ENCODE peak calls at places on chromosomes 11 and 22, in five cellular contexts. G is MCF 10A, A is endodermal cell, M is AG09319, J is naive B cell. F is an unnamed sample.

GRCh38 chr11:116777056-116777455 is 4.3 kb upstream of the BUD13 start:
- DNase-seq in A (no peak), M (no peak), J (no peak), G (no peak), F (no peak)

GRCh38 chr11:3160252-3161031 is 4.7 kb downstream of the OSBPL5 start:
- DNase-seq in J (no peak), A (peak), G (peak), M (peak), F (no peak)

GRCh38 chr11:21396351-21397008 is 727.1 kb downstream of the NELL1 start:
- DNase-seq in M (no peak), J (no peak), G (no peak), A (no peak), F (no peak)

GRCh38 chr22:35749808-35750207 is 32.1 kb downstream of the APOL5 start:
- DNase-seq in G (no peak), J (peak), M (peak), A (no peak), F (no peak)

GRCh38 chr22:40694409-40694808 is 15.1 kb downstream of the MCHR1 start:
- DNase-seq in M (no peak), A (no peak), J (no peak), G (no peak), F (no peak)

GRCh38 chr11:96052921-96053631 is 129.2 kb upstream of the MTMR2 start:
- DNase-seq in G (no peak), J (no peak), M (no peak), A (no peak), F (no peak)

GRCh38 chr22:44870021-44870420 is 117.6 kb downstream of the ARHGAP8 start:
- DNase-seq in G (peak), M (no peak), J (no peak), A (peak), F (no peak)

GRCh38 chr11:106306942-106307341 is 229.5 kb downstream of the AASDHPPT start:
- DNase-seq in M (no peak), J (no peak), G (peak), A (no peak), F (no peak)

GRCh38 chr22:26501996-26502395 is 10.3 kb downstream of the TFIP11 start:
- DNase-seq in J (no peak), A (no peak), G (no peak), M (no peak), F (no peak)

GRCh38 chr11:2868604-2869526 is 16.7 kb downstream of the CDKN1C start:
- DNase-seq in J (no peak), M (no peak), A (no peak), G (no peak), F (no peak)

GRCh38 chr11:37946155-37946766 is 1348.2 kb upstream of the RAG2 start:
- DNase-seq in G (peak), J (no peak), A (peak), M (no peak), F (no peak)

GRCh38 chr22:24166811-24167210 is 14.5 kb upstream of the SUSD2 start:
- DNase-seq in M (no peak), A (no peak), J (no peak), G (no peak), F (no peak)

GRCh38 chr22:25829808-25830777 is 88.1 kb downstream of the MYO18B start:
- DNase-seq in J (no peak), G (no peak), A (no peak), M (no peak), F (no peak)

GRCh38 chr11:80860632-80861031 is 1419.8 kb upstream of the TENM4 start:
- DNase-seq in G (peak), A (no peak), M (no peak), J (no peak), F (no peak)

GRCh38 chr22:24994070-24994763 is 41.7 kb downstream of the KIAA1671 start:
- DNase-seq in J (no peak), G (peak), M (no peak), A (peak), F (peak)

GRCh38 chr11:20913113-20913512 is 243.7 kb downstream of the NELL1 start:
- DNase-seq in J (no peak), G (no peak), A (no peak), M (no peak), F (no peak)

GRCh38 chr11:57546869-57547518 is 9.6 kb downstream of the SMTNL1 start:
- DNase-seq in G (peak), M (no peak), A (peak), J (no peak), F (no peak)

GRCh38 chr11:102237096-102237735 is 80.1 kb upstream of the BIRC3 start:
- DNase-seq in G (no peak), A (peak), J (no peak), M (no peak), F (no peak)

GRCh38 chr11:17498475-17498874 is 21.8 kb upstream of the ABCC8 start:
- DNase-seq in M (no peak), A (peak), J (no peak), G (no peak), F (no peak)